ENCODE peak calls at places on chromosomes 6 and 20, in four cellular contexts. One of them, this sample, is unnamed.
A peak's percentile ranks its signal among the peaks of the same experiment; 100 is the strongest.

GRCh38 chr6:1062786-1063545 is 248.9 kb upstream of the FOXQ1 start:
- DNase-seq in HL-60: no peak
- DNase-seq in neural crest cell: no peak
- DNase-seq in astrocyte of the spinal cord: no peak
- DNase-seq in this sample: no peak

GRCh38 chr20:1225263-1225728 is 548 bp upstream of the RAD21L1 start:
- DNase-seq in HL-60: no peak
- DNase-seq in neural crest cell: no peak
- DNase-seq in astrocyte of the spinal cord: no peak
- DNase-seq in this sample: no peak

GRCh38 chr6:77143659-77144447 is 319.4 kb downstream of the HTR1B start:
- DNase-seq in HL-60: no peak
- DNase-seq in neural crest cell: no peak
- DNase-seq in astrocyte of the spinal cord: no peak
- DNase-seq in this sample: no peak

GRCh38 chr6:170224694-170225660 is 65.9 kb downstream of the DLL1 start:
- DNase-seq in HL-60: peak; percentile 54
- DNase-seq in neural crest cell: no peak
- DNase-seq in astrocyte of the spinal cord: peak; percentile 23
- DNase-seq in this sample: no peak

GRCh38 chr6:1598886-1599285 is 10.8 kb upstream of the FOXC1 start:
- DNase-seq in HL-60: no peak
- DNase-seq in neural crest cell: no peak
- DNase-seq in astrocyte of the spinal cord: no peak
- DNase-seq in this sample: no peak

GRCh38 chr6:116542426-116542825 is 3.1 kb downstream of the TRAPPC3L start:
- DNase-seq in HL-60: no peak
- DNase-seq in neural crest cell: no peak
- DNase-seq in astrocyte of the spinal cord: no peak
- DNase-seq in this sample: no peak

GRCh38 chr6:27205375-27206278 is 41.9 kb upstream of the PRSS16 start:
- DNase-seq in HL-60: no peak
- DNase-seq in neural crest cell: no peak
- DNase-seq in astrocyte of the spinal cord: no peak
- DNase-seq in this sample: no peak

GRCh38 chr6:158357570-158358216 is 45.4 kb downstream of the TULP4 start:
- DNase-seq in HL-60: no peak
- DNase-seq in neural crest cell: no peak
- DNase-seq in astrocyte of the spinal cord: no peak
- DNase-seq in this sample: no peak

GRCh38 chr6:11307226-11307625 is 74.8 kb upstream of the NEDD9 start:
- DNase-seq in HL-60: no peak
- DNase-seq in neural crest cell: no peak
- DNase-seq in astrocyte of the spinal cord: no peak
- DNase-seq in this sample: no peak

GRCh38 chr6:11304946-11305345 is 72.5 kb upstream of the NEDD9 start:
- DNase-seq in HL-60: no peak
- DNase-seq in neural crest cell: no peak
- DNase-seq in astrocyte of the spinal cord: no peak
- DNase-seq in this sample: no peak

GRCh38 chr6:11313207-11313606 is 80.7 kb upstream of the NEDD9 start:
- DNase-seq in HL-60: no peak
- DNase-seq in neural crest cell: no peak
- DNase-seq in astrocyte of the spinal cord: no peak
- DNase-seq in this sample: no peak

GRCh38 chr6:11311970-11312369 is 79.5 kb upstream of the NEDD9 start:
- DNase-seq in HL-60: no peak
- DNase-seq in neural crest cell: no peak
- DNase-seq in astrocyte of the spinal cord: no peak
- DNase-seq in this sample: no peak

DNA sequence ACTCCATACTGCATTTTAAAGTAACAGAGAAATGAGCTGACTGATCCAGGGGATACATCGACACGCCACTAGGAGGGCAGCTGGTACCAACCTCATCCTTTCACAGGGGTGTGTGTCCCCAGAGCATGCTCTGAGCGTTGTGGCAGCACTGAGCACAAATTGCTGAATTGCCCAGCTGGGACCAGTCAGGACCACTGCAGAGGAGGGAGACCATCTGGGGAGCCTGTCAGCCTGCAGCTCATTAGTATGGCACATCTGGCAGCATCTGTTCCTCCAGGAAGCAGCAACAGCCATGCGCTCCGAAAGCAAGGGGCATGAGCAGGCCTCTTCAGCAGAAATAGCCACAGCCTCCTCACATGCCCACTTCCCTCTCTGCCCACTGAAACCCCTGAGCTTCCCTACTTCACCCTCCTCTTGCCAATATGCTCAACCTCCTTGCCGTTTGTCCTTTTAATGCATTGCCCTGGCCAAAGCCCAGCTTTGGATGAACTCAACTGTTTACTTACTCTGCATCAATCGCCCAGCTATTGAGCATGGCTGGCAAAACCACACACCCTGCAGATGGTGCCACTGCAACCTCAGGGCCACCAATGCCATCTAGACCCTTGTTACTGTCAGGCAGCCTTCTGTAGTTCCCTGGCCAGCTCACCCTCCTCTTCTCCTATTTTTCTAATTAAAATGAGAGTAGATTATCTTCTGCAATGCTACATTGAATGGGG is 77.6 kb upstream of the NEDD9 start:
- DNase-seq in HL-60: no peak
- DNase-seq in neural crest cell: no peak
- DNase-seq in astrocyte of the spinal cord: no peak
- DNase-seq in this sample: no peak
- TF ChIP-seq CTCF in HL-60: no peak
- TF ChIP-seq CTCF in neural crest cell: no peak
- TF ChIP-seq CTCF in astrocyte of the spinal cord: no peak
- TF ChIP-seq CTCF in this sample: no peak

GRCh38 chr20:43767686-43768474 is 41.1 kb upstream of the GTSF1L start:
- DNase-seq in HL-60: no peak
- DNase-seq in neural crest cell: no peak
- DNase-seq in astrocyte of the spinal cord: peak; percentile 49
- DNase-seq in this sample: peak; percentile 25
- TF ChIP-seq CTCF in HL-60: no peak
- TF ChIP-seq CTCF in neural crest cell: no peak
- TF ChIP-seq CTCF in astrocyte of the spinal cord: no peak
- TF ChIP-seq CTCF in this sample: peak; percentile 30

DNA sequence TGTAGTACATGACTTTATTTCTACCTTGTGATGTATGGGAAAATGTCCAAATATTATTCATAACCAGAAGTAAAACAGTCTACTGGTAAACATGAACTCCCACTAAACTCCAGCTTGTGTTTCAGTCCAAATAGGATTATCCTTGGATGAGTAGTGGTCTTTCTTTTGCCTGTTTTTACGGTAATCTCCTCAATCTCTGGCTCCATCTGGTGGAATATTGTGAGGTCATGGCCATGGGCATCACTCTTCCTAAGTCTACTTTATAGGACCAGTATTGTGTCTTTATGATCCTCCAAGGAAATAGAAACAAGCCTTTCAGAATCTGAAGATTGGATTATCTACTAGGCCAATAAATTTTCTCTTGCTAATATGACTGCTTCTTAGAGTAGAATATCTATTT is 505.0 kb downstream of the BMP2 start:
- DNase-seq in HL-60: no peak
- DNase-seq in neural crest cell: no peak
- DNase-seq in astrocyte of the spinal cord: peak; percentile 21
- DNase-seq in this sample: no peak
- TF ChIP-seq CTCF in HL-60: no peak
- TF ChIP-seq CTCF in neural crest cell: peak; percentile 41
- TF ChIP-seq CTCF in astrocyte of the spinal cord: peak; percentile 54
- TF ChIP-seq CTCF in this sample: peak; percentile 21

GRCh38 chr6:31712296-31712695 is 2.9 kb upstream of the LY6G6D start:
- DNase-seq in HL-60: no peak
- DNase-seq in neural crest cell: no peak
- DNase-seq in astrocyte of the spinal cord: no peak
- DNase-seq in this sample: no peak
- TF ChIP-seq CTCF in HL-60: peak; percentile 10
- TF ChIP-seq CTCF in neural crest cell: no peak
- TF ChIP-seq CTCF in astrocyte of the spinal cord: no peak
- TF ChIP-seq CTCF in this sample: peak; percentile 36

This sample was measured in AG09309.